ENCODE peak calls at places on chromosomes 2 and 18, in five cellular contexts. B is mesendoderm, S is mesenchymal stem cell, I is H9, E is IMR-90. A is an unnamed sample.

GRCh38 chr2:59654753-59655152 is 898.7 kb downstream of the BCL11A start:
- DNase-seq in I (no peak), B (peak), E (no peak), S (no peak), A (no peak)

GRCh38 chr2:68436270-68436669 is 30.8 kb downstream of the FBXO48 start:
- DNase-seq in E (peak), I (no peak), B (peak), S (no peak), A (no peak)

GRCh38 chr2:66813525-66813924 is 378.6 kb downstream of the MEIS1 start:
- DNase-seq in E (peak), B (no peak), S (peak), I (no peak), A (no peak)

GRCh38 chr2:46382331-46383112 is 85.3 kb downstream of the EPAS1 start:
- DNase-seq in E (no peak), B (no peak), I (peak), S (no peak), A (no peak)

GRCh38 chr2:121860033-121860810 is 104.8 kb downstream of the TSN start:
- DNase-seq in S (peak), I (no peak), B (peak), E (peak), A (no peak)

GRCh38 chr2:118834440-118834810 is 13.0 kb downstream of the EN1 start:
- DNase-seq in S (no peak), E (no peak), I (peak), B (peak), A (no peak)

GRCh38 chr2:219252900-219253752 is at the start of gene TUBA4B:
- DNase-seq in I (peak), B (peak), S (peak), E (peak), A (no peak)

GRCh38 chr2:43819489-43820163 is 19.0 kb downstream of the ABCG5 start:
- DNase-seq in I (no peak), B (no peak), E (no peak), S (no peak), A (no peak)

GRCh38 chr2:180999274-180999964 is 19.0 kb downstream of the UBE2E3 start:
- DNase-seq in S (no peak), I (no peak), E (no peak), B (no peak), A (no peak)

GRCh38 chr18:76448262-76449109 is 46.6 kb downstream of the ZNF516 start:
- DNase-seq in S (peak), E (no peak), B (no peak), I (no peak), A (no peak)

GRCh38 chr2:96757477-96757860 is 3.2 kb upstream of the CNNM4 start:
- DNase-seq in B (no peak), I (no peak), E (no peak), S (no peak), A (no peak)

GRCh38 chr18:79738565-79739439 is 58.9 kb upstream of the KCNG2 start:
- DNase-seq in E (no peak), I (no peak), S (no peak), B (no peak), A (no peak)

DNA sequence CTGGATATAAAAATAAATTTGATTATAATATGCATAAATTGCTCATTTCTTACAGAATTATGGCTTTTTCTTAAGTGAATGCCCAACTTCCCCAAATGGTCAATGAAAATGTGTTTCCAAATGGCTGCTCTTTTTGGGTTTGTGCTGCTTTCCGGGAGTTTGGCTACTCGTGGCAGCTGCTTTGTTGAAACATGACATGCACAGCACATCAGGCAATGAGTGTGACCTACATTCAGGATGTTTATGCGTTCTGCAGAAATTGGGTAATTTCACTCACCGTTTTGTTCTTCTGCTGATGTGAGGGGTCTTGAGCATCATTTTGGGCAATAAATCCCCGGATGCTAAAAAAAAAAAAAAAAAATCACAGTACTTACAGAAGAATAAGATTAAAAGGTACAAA is 825.0 kb upstream of the KLHL29 start:
- DNase-seq in S (no peak), B (no peak), E (no peak), I (no peak), A (no peak)
- H4K8ac ChIP-seq in S (no peak), B (no peak), E (no peak), I (no peak), A (no peak)

DNA sequence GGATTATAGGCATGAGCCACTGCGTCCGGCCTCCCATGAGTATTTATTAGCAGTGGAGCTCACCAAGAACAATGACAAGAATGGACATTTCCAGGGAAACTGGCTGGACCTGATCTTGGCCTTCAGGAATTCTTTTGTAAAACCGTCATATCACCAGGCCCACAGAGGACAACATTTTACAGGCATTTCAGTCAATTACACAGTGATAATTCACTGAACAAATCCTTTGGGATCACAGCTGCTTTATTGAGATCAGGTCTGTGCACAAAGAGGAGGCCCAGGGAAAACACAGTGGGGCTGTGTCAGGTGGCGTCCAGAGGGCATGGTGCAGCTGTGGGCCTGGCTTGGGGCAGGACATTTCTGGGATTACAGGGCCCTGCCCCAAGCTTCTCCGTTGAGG is 30.1 kb upstream of the GTF2A1L start:
- DNase-seq in S (no peak), E (no peak), I (no peak), B (no peak), A (no peak)
- H4K8ac ChIP-seq in S (no peak), E (no peak), I (no peak), B (no peak), A (no peak)

GRCh38 chr2:236745420-236746210 is 176.0 kb downstream of the ACKR3 start:
- DNase-seq in I (no peak), E (peak), S (peak), B (peak), A (no peak)
- H4K8ac ChIP-seq in I (no peak), E (no peak), S (no peak), B (no peak), A (no peak)

DNA sequence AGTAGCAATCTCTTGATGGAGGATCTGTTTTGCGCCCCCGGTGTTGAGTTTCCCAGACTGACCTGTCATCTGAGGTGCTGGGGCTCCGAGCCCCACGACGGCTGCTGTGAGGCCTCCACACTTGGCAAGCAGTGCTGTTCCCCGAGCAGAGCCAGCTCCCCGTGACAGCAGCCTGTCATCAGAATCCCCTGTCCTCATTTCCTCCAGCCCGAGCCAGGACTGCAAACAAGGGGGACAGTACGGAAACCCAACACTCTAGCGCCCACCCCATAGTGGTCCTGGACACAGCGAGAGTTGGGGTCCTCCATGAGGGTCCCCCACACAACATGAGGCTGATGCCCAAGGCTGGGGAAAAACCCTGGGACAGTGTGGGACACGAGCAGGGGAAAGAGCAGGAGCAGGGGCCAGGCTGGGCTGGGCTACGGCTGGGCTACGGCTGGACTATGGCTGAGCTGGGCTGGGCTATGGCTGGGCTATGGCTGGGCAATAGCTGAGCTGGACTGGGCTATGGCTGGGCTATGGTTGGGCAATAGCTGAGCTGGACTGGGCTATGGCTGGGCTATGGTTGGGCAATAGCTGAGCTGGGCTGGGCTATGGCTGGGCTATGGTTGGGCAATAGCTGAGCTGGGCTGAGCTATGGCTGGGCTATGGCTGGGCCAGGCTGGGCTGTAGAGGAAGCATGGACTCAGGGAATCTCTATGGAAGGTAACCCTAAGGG is 1.5 kb upstream of the KLHL30 start:
- DNase-seq in E (peak), B (no peak), I (no peak), S (peak), A (no peak)
- H4K8ac ChIP-seq in E (peak), B (no peak), I (no peak), S (peak), A (no peak)

DNA sequence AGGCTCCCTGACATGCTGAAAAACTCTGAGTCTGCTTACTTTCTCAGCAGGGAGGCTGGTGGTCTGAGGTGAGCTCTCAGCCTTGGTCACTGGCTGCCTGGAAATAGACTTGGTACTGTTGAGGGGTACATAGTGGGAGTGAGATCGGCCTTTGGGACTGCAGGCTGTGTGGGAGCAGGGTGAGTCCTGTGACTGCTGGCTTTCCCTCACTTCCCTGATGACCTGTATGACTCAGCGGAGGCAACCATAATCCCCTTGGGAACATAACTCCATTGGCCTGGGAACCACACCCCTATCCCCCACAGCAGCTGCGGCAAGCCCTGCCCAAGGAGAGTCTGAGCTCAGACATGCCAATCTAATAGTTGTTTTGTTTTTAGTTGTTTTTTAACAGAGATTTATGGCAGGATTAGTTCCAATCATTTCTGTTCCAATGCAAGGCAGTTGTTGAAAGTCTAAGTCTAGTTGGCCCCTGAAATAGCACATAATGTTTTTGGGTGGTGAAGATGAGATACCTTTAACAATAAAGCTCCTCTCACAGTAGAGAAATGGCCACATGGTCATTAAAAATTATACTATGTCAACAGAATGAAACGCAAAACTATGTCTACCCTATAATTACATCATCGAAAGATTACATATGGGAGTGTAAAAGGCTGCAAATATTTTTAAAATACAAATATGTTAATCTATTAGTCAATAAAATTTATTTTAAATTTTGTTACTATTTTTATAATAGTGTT is 414.1 kb upstream of the CHAC2 start:
- DNase-seq in I (peak), S (peak), B (peak), E (peak), A (no peak)
- H4K8ac ChIP-seq in I (no peak), S (peak), B (no peak), E (no peak), A (peak)

GRCh38 chr2:208984376-208985100 is 439.3 kb upstream of the MAP2 start:
- DNase-seq in S (no peak), B (no peak), E (no peak), I (no peak), A (no peak)
- H4K8ac ChIP-seq in S (no peak), B (no peak), E (no peak), I (no peak), A (no peak)

A was measured in H1.